ENCODE peak calls at places on chromosomes 3 and 15, in five cellular contexts. One of them, this sample, is unnamed.

GRCh38 chr3:59994720-59995304 is 945.0 kb upstream of the CFAP20DC start:
- DNase-seq in NCI-H69: peak; percentile 77
- DNase-seq in NCI-H460: no peak
- DNase-seq in fibroblast of the aortic adventitia: no peak
- DNase-seq in nucleus accumbens: no peak
- DNase-seq in this sample: no peak

GRCh38 chr15:44798815-44799214 is 62.5 kb downstream of the TRIM69 start:
- DNase-seq in NCI-H69: peak; percentile 54
- DNase-seq in NCI-H460: no peak
- DNase-seq in fibroblast of the aortic adventitia: peak; percentile 32
- DNase-seq in nucleus accumbens: no peak
- DNase-seq in this sample: no peak

GRCh38 chr3:7307410-7307809 is 446.5 kb downstream of the GRM7 start:
- DNase-seq in NCI-H69: no peak
- DNase-seq in NCI-H460: no peak
- DNase-seq in fibroblast of the aortic adventitia: no peak
- DNase-seq in nucleus accumbens: no peak
- DNase-seq in this sample: no peak

GRCh38 chr3:147945968-147946519 is 536.9 kb downstream of the ZIC1 start:
- DNase-seq in NCI-H69: peak; percentile 18
- DNase-seq in NCI-H460: peak; percentile 50
- DNase-seq in fibroblast of the aortic adventitia: peak; percentile 94
- DNase-seq in nucleus accumbens: peak; percentile 32
- DNase-seq in this sample: peak; percentile 17

GRCh38 chr3:187968883-187969580 is 184.9 kb upstream of the LPP start:
- DNase-seq in NCI-H69: no peak
- DNase-seq in NCI-H460: peak; percentile 47
- DNase-seq in fibroblast of the aortic adventitia: peak; percentile 65
- DNase-seq in nucleus accumbens: no peak
- DNase-seq in this sample: no peak

GRCh38 chr3:174986685-174987084 is 127.6 kb downstream of the NAALADL2 start:
- DNase-seq in NCI-H69: no peak
- DNase-seq in NCI-H460: no peak
- DNase-seq in fibroblast of the aortic adventitia: peak; percentile 63
- DNase-seq in nucleus accumbens: no peak
- DNase-seq in this sample: no peak

GRCh38 chr3:169847896-169848295 is 21.8 kb downstream of the LRRC31 start:
- DNase-seq in NCI-H69: peak; percentile 97
- DNase-seq in NCI-H460: no peak
- DNase-seq in fibroblast of the aortic adventitia: no peak
- DNase-seq in nucleus accumbens: no peak
- DNase-seq in this sample: no peak

GRCh38 chr3:71360694-71361093 is 222.8 kb downstream of the FOXP1 start:
- DNase-seq in NCI-H69: no peak
- DNase-seq in NCI-H460: no peak
- DNase-seq in fibroblast of the aortic adventitia: no peak
- DNase-seq in nucleus accumbens: no peak
- DNase-seq in this sample: no peak

GRCh38 chr3:184491011-184491576 is 70.5 kb upstream of the EPHB3 start:
- DNase-seq in NCI-H69: no peak
- DNase-seq in NCI-H460: no peak
- DNase-seq in fibroblast of the aortic adventitia: no peak
- DNase-seq in nucleus accumbens: no peak
- DNase-seq in this sample: no peak

GRCh38 chr15:82105458-82106205 is 59.8 kb upstream of the MEX3B start:
- DNase-seq in NCI-H69: peak; percentile 64
- DNase-seq in NCI-H460: no peak
- DNase-seq in fibroblast of the aortic adventitia: peak; percentile 60
- DNase-seq in nucleus accumbens: no peak
- DNase-seq in this sample: no peak

GRCh38 chr15:64653757-64654156 is 121.6 kb downstream of the RBPMS2 start:
- DNase-seq in NCI-H69: peak; percentile 41
- DNase-seq in NCI-H460: no peak
- DNase-seq in fibroblast of the aortic adventitia: peak; percentile 57
- DNase-seq in nucleus accumbens: no peak
- DNase-seq in this sample: no peak

GRCh38 chr3:11170052-11170770 is 15.9 kb downstream of the HRH1 start:
- DNase-seq in NCI-H69: no peak
- DNase-seq in NCI-H460: no peak
- DNase-seq in fibroblast of the aortic adventitia: no peak
- DNase-seq in nucleus accumbens: no peak
- DNase-seq in this sample: no peak

GRCh38 chr3:148991219-148992026 is at the start of gene GYG1:
- DNase-seq in NCI-H69: peak; percentile 74
- DNase-seq in NCI-H460: peak; percentile 67
- DNase-seq in fibroblast of the aortic adventitia: peak; percentile 76
- DNase-seq in nucleus accumbens: peak; percentile 78
- DNase-seq in this sample: peak; percentile 81

GRCh38 chr15:22895465-22896190 is 57.2 kb downstream of the NIPA2 start:
- DNase-seq in NCI-H69: peak; percentile 58
- DNase-seq in NCI-H460: no peak
- DNase-seq in fibroblast of the aortic adventitia: peak; percentile 9
- DNase-seq in nucleus accumbens: no peak
- DNase-seq in this sample: no peak

GRCh38 chr15:38828031-38828532 is 263.5 kb upstream of the RASGRP1 start:
- DNase-seq in NCI-H69: no peak
- DNase-seq in NCI-H460: no peak
- DNase-seq in fibroblast of the aortic adventitia: peak; percentile 46
- DNase-seq in nucleus accumbens: no peak
- DNase-seq in this sample: no peak

GRCh38 chr3:61723038-61723437 is 161.7 kb downstream of the PTPRG start:
- DNase-seq in NCI-H69: no peak
- DNase-seq in NCI-H460: no peak
- DNase-seq in fibroblast of the aortic adventitia: no peak
- DNase-seq in nucleus accumbens: no peak
- DNase-seq in this sample: no peak

GRCh38 chr15:92075764-92076163 is 222.3 kb downstream of the SLCO3A1 start:
- DNase-seq in NCI-H69: no peak
- DNase-seq in NCI-H460: no peak
- DNase-seq in fibroblast of the aortic adventitia: no peak
- DNase-seq in nucleus accumbens: no peak
- DNase-seq in this sample: no peak

GRCh38 chr3:85342915-85343314 is 384.1 kb downstream of the CADM2 start:
- DNase-seq in NCI-H69: peak; percentile 65
- DNase-seq in NCI-H460: peak; percentile 40
- DNase-seq in fibroblast of the aortic adventitia: no peak
- DNase-seq in nucleus accumbens: peak; percentile 28
- DNase-seq in this sample: no peak

GRCh38 chr15:64333516-64333915 is 22.5 kb downstream of the CSNK1G1 start:
- DNase-seq in NCI-H69: no peak
- DNase-seq in NCI-H460: no peak
- DNase-seq in fibroblast of the aortic adventitia: no peak
- DNase-seq in nucleus accumbens: no peak
- DNase-seq in this sample: no peak

GRCh38 chr3:181808053-181808452 is 96.3 kb downstream of the SOX2 start:
- DNase-seq in NCI-H69: peak; percentile 17
- DNase-seq in NCI-H460: no peak
- DNase-seq in fibroblast of the aortic adventitia: no peak
- DNase-seq in nucleus accumbens: no peak
- DNase-seq in this sample: no peak

GRCh38 chr15:57218826-57219576 is 157.3 kb upstream of the CGNL1 start:
- DNase-seq in NCI-H69: peak; percentile 98
- DNase-seq in NCI-H460: no peak
- DNase-seq in fibroblast of the aortic adventitia: peak; percentile 92
- DNase-seq in nucleus accumbens: no peak
- DNase-seq in this sample: no peak

GRCh38 chr15:63382966-63383710 is 1.5 kb upstream of the CA12 start:
- DNase-seq in NCI-H69: no peak
- DNase-seq in NCI-H460: no peak
- DNase-seq in fibroblast of the aortic adventitia: peak; percentile 38
- DNase-seq in nucleus accumbens: no peak
- DNase-seq in this sample: no peak

GRCh38 chr3:20846081-20846480 is 660.1 kb upstream of the SGO1 start:
- DNase-seq in NCI-H69: peak; percentile 92
- DNase-seq in NCI-H460: no peak
- DNase-seq in fibroblast of the aortic adventitia: no peak
- DNase-seq in nucleus accumbens: no peak
- DNase-seq in this sample: no peak

GRCh38 chr3:43294975-43295374 is 8.6 kb downstream of the SNRK start:
- DNase-seq in NCI-H69: no peak
- DNase-seq in NCI-H460: no peak
- DNase-seq in fibroblast of the aortic adventitia: peak; percentile 6
- DNase-seq in nucleus accumbens: no peak
- DNase-seq in this sample: no peak

GRCh38 chr3:127747751-127748521 is 74.4 kb downstream of the MGLL start:
- DNase-seq in NCI-H69: peak; percentile 88
- DNase-seq in NCI-H460: peak; percentile 33
- DNase-seq in fibroblast of the aortic adventitia: peak; percentile 90
- DNase-seq in nucleus accumbens: no peak
- DNase-seq in this sample: peak; percentile 65

GRCh38 chr3:71146673-71147072 is 436.9 kb downstream of the FOXP1 start:
- DNase-seq in NCI-H69: peak; percentile 72
- DNase-seq in NCI-H460: no peak
- DNase-seq in fibroblast of the aortic adventitia: no peak
- DNase-seq in nucleus accumbens: no peak
- DNase-seq in this sample: no peak

GRCh38 chr3:113212155-113212844 is 943 bp downstream of the BOC start:
- DNase-seq in NCI-H69: peak; percentile 48
- DNase-seq in NCI-H460: no peak
- DNase-seq in fibroblast of the aortic adventitia: peak; percentile 46
- DNase-seq in nucleus accumbens: no peak
- DNase-seq in this sample: peak; percentile 50

GRCh38 chr3:19348929-19349564 is 200.7 kb downstream of the KCNH8 start:
- DNase-seq in NCI-H69: peak; percentile 31
- DNase-seq in NCI-H460: peak; percentile 16
- DNase-seq in fibroblast of the aortic adventitia: peak; percentile 8
- DNase-seq in nucleus accumbens: no peak
- DNase-seq in this sample: no peak

GRCh38 chr3:187836848-187837770 is 91.8 kb upstream of the BCL6 start:
- DNase-seq in NCI-H69: no peak
- DNase-seq in NCI-H460: no peak
- DNase-seq in fibroblast of the aortic adventitia: peak; percentile 9
- DNase-seq in nucleus accumbens: no peak
- DNase-seq in this sample: no peak

GRCh38 chr3:12590096-12590495 is 33.2 kb downstream of the MKRN2 start:
- DNase-seq in NCI-H69: no peak
- DNase-seq in NCI-H460: no peak
- DNase-seq in fibroblast of the aortic adventitia: no peak
- DNase-seq in nucleus accumbens: no peak
- DNase-seq in this sample: no peak

GRCh38 chr15:77983091-77983707 is 94.3 kb downstream of the TBC1D2B start:
- DNase-seq in NCI-H69: no peak
- DNase-seq in NCI-H460: no peak
- DNase-seq in fibroblast of the aortic adventitia: no peak
- DNase-seq in nucleus accumbens: no peak
- DNase-seq in this sample: no peak

GRCh38 chr3:163785693-163786092 is 1292.6 kb downstream of the SI start:
- DNase-seq in NCI-H69: peak; percentile 48
- DNase-seq in NCI-H460: no peak
- DNase-seq in fibroblast of the aortic adventitia: no peak
- DNase-seq in nucleus accumbens: no peak
- DNase-seq in this sample: no peak

GRCh38 chr15:63013052-63013808 is 29.3 kb upstream of the TPM1 start:
- DNase-seq in NCI-H69: no peak
- DNase-seq in NCI-H460: peak; percentile 29
- DNase-seq in fibroblast of the aortic adventitia: peak; percentile 90
- DNase-seq in nucleus accumbens: no peak
- DNase-seq in this sample: no peak

GRCh38 chr3:20361000-20361399 is 175.0 kb upstream of the SGO1 start:
- DNase-seq in NCI-H69: no peak
- DNase-seq in NCI-H460: no peak
- DNase-seq in fibroblast of the aortic adventitia: no peak
- DNase-seq in nucleus accumbens: no peak
- DNase-seq in this sample: no peak

GRCh38 chr3:190116551-190117067 is 4.1 kb downstream of the P3H2 start:
- DNase-seq in NCI-H69: no peak
- DNase-seq in NCI-H460: no peak
- DNase-seq in fibroblast of the aortic adventitia: peak; percentile 61
- DNase-seq in nucleus accumbens: no peak
- DNase-seq in this sample: no peak

GRCh38 chr15:66735909-66736305 is 33.9 kb downstream of the SMAD6 start:
- DNase-seq in NCI-H69: no peak
- DNase-seq in NCI-H460: no peak
- DNase-seq in fibroblast of the aortic adventitia: peak; percentile 63
- DNase-seq in nucleus accumbens: no peak
- DNase-seq in this sample: peak; percentile 51